ENCODE peak calls at places on chromosomes 11 and 22, in ten cellular contexts. One of them, this sample, is unnamed.

GRCh38 chr22:48695251-48695650 is 1132.4 kb downstream of the BRD1 start:
- DNase-seq in dorsolateral prefrontal cortex: no peak
- DNase-seq in endothelial cell of umbilical vein: no peak
- DNase-seq in uterus: no peak
- DNase-seq in GM12865: no peak
- DNase-seq in tibial artery: no peak
- DNase-seq in LNCaP clone FGC: no peak
- DNase-seq in transverse colon: no peak
- DNase-seq in AG09319: no peak
- DNase-seq in A673: no peak
- DNase-seq in this sample: no peak

GRCh38 chr22:38315801-38316339 is 1.4 kb downstream of the CSNK1E start:
- DNase-seq in A673: peak
- DNase-seq in endothelial cell of umbilical vein: no peak
- DNase-seq in GM12865: no peak
- DNase-seq in LNCaP clone FGC: no peak
- DNase-seq in dorsolateral prefrontal cortex: no peak
- DNase-seq in transverse colon: no peak
- DNase-seq in AG09319: no peak
- DNase-seq in tibial artery: no peak
- DNase-seq in uterus: no peak
- DNase-seq in this sample: no peak

GRCh38 chr11:17631702-17632365 is 84.8 kb downstream of the OTOG start:
- DNase-seq in endothelial cell of umbilical vein: no peak
- DNase-seq in tibial artery: no peak
- DNase-seq in uterus: no peak
- DNase-seq in GM12865: no peak
- DNase-seq in AG09319: no peak
- DNase-seq in LNCaP clone FGC: no peak
- DNase-seq in A673: no peak
- DNase-seq in transverse colon: no peak
- DNase-seq in dorsolateral prefrontal cortex: no peak
- DNase-seq in this sample: no peak

GRCh38 chr11:126403039-126403438 is 47.6 kb downstream of the ST3GAL4 start:
- DNase-seq in transverse colon: peak
- DNase-seq in endothelial cell of umbilical vein: no peak
- DNase-seq in tibial artery: no peak
- DNase-seq in dorsolateral prefrontal cortex: no peak
- DNase-seq in LNCaP clone FGC: no peak
- DNase-seq in GM12865: no peak
- DNase-seq in uterus: no peak
- DNase-seq in AG09319: no peak
- DNase-seq in A673: no peak
- DNase-seq in this sample: no peak

GRCh38 chr11:111937461-111937769 is 272 bp downstream of the DIXDC1 start:
- DNase-seq in transverse colon: no peak
- DNase-seq in A673: no peak
- DNase-seq in LNCaP clone FGC: no peak
- DNase-seq in GM12865: no peak
- DNase-seq in dorsolateral prefrontal cortex: no peak
- DNase-seq in AG09319: no peak
- DNase-seq in tibial artery: no peak
- DNase-seq in uterus: no peak
- DNase-seq in endothelial cell of umbilical vein: no peak
- DNase-seq in this sample: no peak

GRCh38 chr11:69869311-69869939 is 50.2 kb upstream of the FGF3 start:
- DNase-seq in dorsolateral prefrontal cortex: no peak
- DNase-seq in endothelial cell of umbilical vein: no peak
- DNase-seq in LNCaP clone FGC: no peak
- DNase-seq in tibial artery: no peak
- DNase-seq in transverse colon: no peak
- DNase-seq in GM12865: no peak
- DNase-seq in AG09319: no peak
- DNase-seq in uterus: no peak
- DNase-seq in A673: no peak
- DNase-seq in this sample: no peak

GRCh38 chr11:17314904-17315426 is 36.6 kb upstream of the NCR3LG1 start:
- DNase-seq in AG09319: no peak
- DNase-seq in GM12865: no peak
- DNase-seq in endothelial cell of umbilical vein: no peak
- DNase-seq in tibial artery: no peak
- DNase-seq in A673: no peak
- DNase-seq in transverse colon: no peak
- DNase-seq in dorsolateral prefrontal cortex: no peak
- DNase-seq in LNCaP clone FGC: no peak
- DNase-seq in uterus: no peak
- DNase-seq in this sample: no peak

GRCh38 chr11:2132229-2132620 is 7.0 kb downstream of the IGF2 start:
- DNase-seq in uterus: no peak
- DNase-seq in AG09319: no peak
- DNase-seq in endothelial cell of umbilical vein: no peak
- DNase-seq in transverse colon: no peak
- DNase-seq in A673: no peak
- DNase-seq in LNCaP clone FGC: no peak
- DNase-seq in dorsolateral prefrontal cortex: no peak
- DNase-seq in tibial artery: no peak
- DNase-seq in GM12865: no peak
- DNase-seq in this sample: no peak

GRCh38 chr22:49084203-49084602 is 743.5 kb downstream of the BRD1 start:
- DNase-seq in tibial artery: no peak
- DNase-seq in endothelial cell of umbilical vein: no peak
- DNase-seq in A673: no peak
- DNase-seq in dorsolateral prefrontal cortex: no peak
- DNase-seq in transverse colon: no peak
- DNase-seq in AG09319: no peak
- DNase-seq in LNCaP clone FGC: no peak
- DNase-seq in uterus: no peak
- DNase-seq in GM12865: no peak
- DNase-seq in this sample: no peak

GRCh38 chr11:111631666-111632039 is 29.4 kb downstream of the SIK2 start:
- DNase-seq in A673: peak
- DNase-seq in AG09319: peak
- DNase-seq in GM12865: peak
- DNase-seq in tibial artery: no peak
- DNase-seq in transverse colon: no peak
- DNase-seq in uterus: no peak
- DNase-seq in LNCaP clone FGC: no peak
- DNase-seq in dorsolateral prefrontal cortex: no peak
- DNase-seq in endothelial cell of umbilical vein: peak
- DNase-seq in this sample: no peak

GRCh38 chr11:111206472-111206871 is 39.1 kb upstream of the POU2AF2 start:
- DNase-seq in A673: no peak
- DNase-seq in endothelial cell of umbilical vein: peak
- DNase-seq in dorsolateral prefrontal cortex: no peak
- DNase-seq in transverse colon: no peak
- DNase-seq in tibial artery: no peak
- DNase-seq in LNCaP clone FGC: peak
- DNase-seq in uterus: no peak
- DNase-seq in GM12865: no peak
- DNase-seq in AG09319: peak
- DNase-seq in this sample: no peak

GRCh38 chr11:43359432-43359818 is 705 bp downstream of the TTC17 start:
- DNase-seq in endothelial cell of umbilical vein: peak
- DNase-seq in tibial artery: no peak
- DNase-seq in A673: peak
- DNase-seq in GM12865: peak
- DNase-seq in LNCaP clone FGC: no peak
- DNase-seq in AG09319: no peak
- DNase-seq in uterus: no peak
- DNase-seq in dorsolateral prefrontal cortex: no peak
- DNase-seq in transverse colon: peak
- DNase-seq in this sample: no peak

GRCh38 chr11:118102721-118103261 is 16.0 kb upstream of the SMIM35 start:
- DNase-seq in A673: no peak
- DNase-seq in dorsolateral prefrontal cortex: no peak
- DNase-seq in endothelial cell of umbilical vein: no peak
- DNase-seq in LNCaP clone FGC: no peak
- DNase-seq in tibial artery: no peak
- DNase-seq in transverse colon: no peak
- DNase-seq in uterus: no peak
- DNase-seq in GM12865: no peak
- DNase-seq in AG09319: no peak
- DNase-seq in this sample: no peak

GRCh38 chr22:25992331-25992730 is 176.9 kb upstream of the SEZ6L start:
- DNase-seq in uterus: no peak
- DNase-seq in tibial artery: no peak
- DNase-seq in endothelial cell of umbilical vein: no peak
- DNase-seq in GM12865: no peak
- DNase-seq in transverse colon: no peak
- DNase-seq in dorsolateral prefrontal cortex: no peak
- DNase-seq in LNCaP clone FGC: no peak
- DNase-seq in A673: no peak
- DNase-seq in AG09319: no peak
- DNase-seq in this sample: no peak

GRCh38 chr11:65060913-65061408 is 2.6 kb upstream of the NAALADL1 start:
- DNase-seq in transverse colon: no peak
- DNase-seq in dorsolateral prefrontal cortex: no peak
- DNase-seq in endothelial cell of umbilical vein: peak
- DNase-seq in AG09319: no peak
- DNase-seq in uterus: no peak
- DNase-seq in A673: peak
- DNase-seq in LNCaP clone FGC: no peak
- DNase-seq in GM12865: no peak
- DNase-seq in tibial artery: no peak
- DNase-seq in this sample: no peak

GRCh38 chr11:6693342-6694228 is 10.4 kb upstream of the MRPL17 start:
- DNase-seq in tibial artery: peak
- DNase-seq in dorsolateral prefrontal cortex: no peak
- DNase-seq in LNCaP clone FGC: no peak
- DNase-seq in uterus: peak
- DNase-seq in A673: peak
- DNase-seq in transverse colon: no peak
- DNase-seq in GM12865: no peak
- DNase-seq in endothelial cell of umbilical vein: peak
- DNase-seq in AG09319: peak
- DNase-seq in this sample: no peak

GRCh38 chr22:20324139-20324516 is 4.3 kb upstream of the DGCR6L start:
- DNase-seq in transverse colon: no peak
- DNase-seq in uterus: no peak
- DNase-seq in tibial artery: no peak
- DNase-seq in LNCaP clone FGC: no peak
- DNase-seq in dorsolateral prefrontal cortex: no peak
- DNase-seq in GM12865: no peak
- DNase-seq in endothelial cell of umbilical vein: no peak
- DNase-seq in A673: no peak
- DNase-seq in AG09319: no peak
- DNase-seq in this sample: no peak

GRCh38 chr22:46086577-46087335 is 63.6 kb upstream of the PPARA start:
- DNase-seq in dorsolateral prefrontal cortex: peak
- DNase-seq in transverse colon: no peak
- DNase-seq in uterus: no peak
- DNase-seq in GM12865: no peak
- DNase-seq in endothelial cell of umbilical vein: no peak
- DNase-seq in tibial artery: peak
- DNase-seq in AG09319: no peak
- DNase-seq in A673: no peak
- DNase-seq in LNCaP clone FGC: no peak
- DNase-seq in this sample: no peak

GRCh38 chr22:43743131-43743530 is 69.0 kb downstream of the EFCAB6 start:
- DNase-seq in AG09319: no peak
- DNase-seq in dorsolateral prefrontal cortex: no peak
- DNase-seq in LNCaP clone FGC: no peak
- DNase-seq in A673: peak
- DNase-seq in GM12865: no peak
- DNase-seq in transverse colon: no peak
- DNase-seq in tibial artery: no peak
- DNase-seq in uterus: no peak
- DNase-seq in endothelial cell of umbilical vein: no peak
- DNase-seq in this sample: no peak
- TF ChIP-seq CTCF in AG09319: peak
- TF ChIP-seq CTCF in dorsolateral prefrontal cortex: peak
- TF ChIP-seq CTCF in LNCaP clone FGC: no peak
- TF ChIP-seq CTCF in A673: peak
- TF ChIP-seq CTCF in GM12865: peak
- TF ChIP-seq CTCF in transverse colon: no peak
- TF ChIP-seq CTCF in tibial artery: no peak
- TF ChIP-seq CTCF in uterus: no peak
- TF ChIP-seq CTCF in endothelial cell of umbilical vein: no peak
- TF ChIP-seq CTCF in this sample: no peak

DNA sequence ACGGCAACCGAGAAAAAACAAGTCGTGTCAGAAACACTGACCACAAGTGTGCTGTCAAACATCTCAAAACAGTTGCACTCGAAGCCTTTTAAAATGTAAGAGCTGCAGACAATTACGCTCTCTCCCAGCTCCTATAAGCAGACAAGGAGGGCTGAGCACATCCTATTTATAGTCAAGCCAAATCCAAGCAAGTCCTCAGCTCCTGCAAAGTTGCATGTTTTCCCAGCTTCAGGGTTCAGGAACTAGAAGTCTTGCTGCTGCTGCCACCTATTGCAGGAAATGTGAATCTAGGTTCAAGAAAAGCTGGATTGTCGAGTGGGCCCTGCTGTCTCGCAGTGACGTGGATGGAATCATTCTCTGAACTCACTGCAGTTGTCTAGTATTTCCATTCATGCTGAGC is 15.5 kb downstream of the EFCAB6 start:
- DNase-seq in GM12865: no peak
- DNase-seq in LNCaP clone FGC: peak
- DNase-seq in A673: peak
- DNase-seq in tibial artery: no peak
- DNase-seq in transverse colon: no peak
- DNase-seq in AG09319: peak
- DNase-seq in uterus: no peak
- DNase-seq in endothelial cell of umbilical vein: no peak
- DNase-seq in dorsolateral prefrontal cortex: no peak
- DNase-seq in this sample: peak
- TF ChIP-seq CTCF in GM12865: no peak
- TF ChIP-seq CTCF in LNCaP clone FGC: peak
- TF ChIP-seq CTCF in A673: peak
- TF ChIP-seq CTCF in tibial artery: no peak
- TF ChIP-seq CTCF in transverse colon: peak
- TF ChIP-seq CTCF in AG09319: peak
- TF ChIP-seq CTCF in uterus: peak
- TF ChIP-seq CTCF in endothelial cell of umbilical vein: peak
- TF ChIP-seq CTCF in dorsolateral prefrontal cortex: peak
- TF ChIP-seq CTCF in this sample: peak

GRCh38 chr22:23240639-23241389 is 60.5 kb downstream of the BCR start:
- DNase-seq in AG09319: no peak
- DNase-seq in dorsolateral prefrontal cortex: no peak
- DNase-seq in LNCaP clone FGC: no peak
- DNase-seq in uterus: no peak
- DNase-seq in transverse colon: no peak
- DNase-seq in GM12865: peak
- DNase-seq in tibial artery: no peak
- DNase-seq in A673: peak
- DNase-seq in endothelial cell of umbilical vein: peak
- DNase-seq in this sample: no peak
- TF ChIP-seq CTCF in AG09319: no peak
- TF ChIP-seq CTCF in dorsolateral prefrontal cortex: no peak
- TF ChIP-seq CTCF in LNCaP clone FGC: peak
- TF ChIP-seq CTCF in uterus: no peak
- TF ChIP-seq CTCF in transverse colon: peak
- TF ChIP-seq CTCF in GM12865: no peak
- TF ChIP-seq CTCF in tibial artery: no peak
- TF ChIP-seq CTCF in A673: peak
- TF ChIP-seq CTCF in endothelial cell of umbilical vein: peak
- TF ChIP-seq CTCF in this sample: peak

DNA sequence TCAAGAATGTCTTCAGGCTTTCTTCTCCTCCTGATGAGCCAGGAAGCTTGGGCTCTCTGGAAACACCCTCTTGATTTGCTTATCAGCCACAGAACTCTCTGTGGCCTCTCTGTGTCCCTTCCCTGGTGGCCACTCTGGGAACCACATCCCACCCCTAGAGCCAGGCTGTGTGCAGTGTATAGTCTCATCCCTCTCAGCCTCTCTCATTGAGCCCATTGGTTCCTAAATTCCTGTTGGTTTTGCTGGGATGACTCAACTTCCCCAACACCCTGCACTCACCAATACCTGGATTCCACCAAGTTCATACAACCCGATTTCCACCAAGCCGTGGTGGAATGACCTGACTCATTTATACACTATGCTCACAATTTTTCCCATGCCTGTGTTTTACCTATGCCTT is 5.2 kb downstream of the IRAG1 start:
- DNase-seq in transverse colon: no peak
- DNase-seq in dorsolateral prefrontal cortex: no peak
- DNase-seq in A673: no peak
- DNase-seq in AG09319: no peak
- DNase-seq in LNCaP clone FGC: no peak
- DNase-seq in GM12865: peak
- DNase-seq in tibial artery: no peak
- DNase-seq in endothelial cell of umbilical vein: no peak
- DNase-seq in uterus: no peak
- DNase-seq in this sample: no peak
- TF ChIP-seq CTCF in transverse colon: peak
- TF ChIP-seq CTCF in dorsolateral prefrontal cortex: no peak
- TF ChIP-seq CTCF in A673: peak
- TF ChIP-seq CTCF in AG09319: no peak
- TF ChIP-seq CTCF in LNCaP clone FGC: no peak
- TF ChIP-seq CTCF in GM12865: peak
- TF ChIP-seq CTCF in tibial artery: peak
- TF ChIP-seq CTCF in endothelial cell of umbilical vein: peak
- TF ChIP-seq CTCF in uterus: no peak
- TF ChIP-seq CTCF in this sample: no peak